ENCODE peak calls at places on chromosomes 3 and 15, in six cellular contexts. I is K562, S is cardiac muscle cell, R is spleen, N is A549, F is prostate gland. O is an unnamed sample. For H3K4me1, the result is how much of the 10 kb centered on the place peaks cover.

GRCh38 chr3:126431103-126431534 is 36.4 kb downstream of the CFAP100 start:
- DNase-seq in I (no peak), S (no peak), R (peak), N (no peak), F (no peak), O (no peak)

GRCh38 chr15:45457215-45457614 is 65.3 kb downstream of the SLC30A4 start:
- DNase-seq in I (no peak), S (no peak), R (no peak), N (no peak), F (no peak), O (no peak)

GRCh38 chr3:186318135-186318534 is 43.9 kb downstream of the DGKG start:
- DNase-seq in I (no peak), S (peak), R (no peak), N (no peak), F (no peak), O (no peak)

GRCh38 chr15:70036585-70037343 is 61.0 kb downstream of the TLE3 start:
- DNase-seq in I (no peak), S (no peak), R (peak), N (no peak), F (no peak), O (no peak)

GRCh38 chr3:187208159-187208558 is 10.9 kb downstream of the RTP1 start:
- DNase-seq in I (no peak), S (peak), R (no peak), N (no peak), F (peak), O (no peak)

GRCh38 chr3:117752984-117753717 is 1043.6 kb downstream of the TUSC7 start:
- DNase-seq in I (no peak), S (no peak), R (no peak), N (no peak), F (no peak), O (no peak)

GRCh38 chr3:66744521-66744920 is 243.7 kb upstream of the LRIG1 start:
- DNase-seq in I (no peak), S (no peak), R (no peak), N (no peak), F (no peak), O (no peak)

GRCh38 chr3:127457094-127457475 is 133.4 kb downstream of the TPRA1 start:
- DNase-seq in I (no peak), S (peak), R (peak), N (no peak), F (no peak), O (no peak)

GRCh38 chr3:192449036-192449435 is 278.3 kb downstream of the FGF12 start:
- DNase-seq in I (no peak), S (no peak), R (no peak), N (no peak), F (no peak), O (no peak)

GRCh38 chr3:131167867-131168266 is 141.2 kb downstream of the NEK11 start:
- DNase-seq in I (no peak), S (no peak), R (no peak), N (no peak), F (no peak), O (no peak)

GRCh38 chr3:46778101-46778500 is 60.4 kb upstream of the PRSS50 start:
- DNase-seq in I (no peak), S (no peak), R (no peak), N (no peak), F (no peak), O (no peak)

GRCh38 chr3:138148503-138148902 is 16.3 kb upstream of the A4GNT start:
- DNase-seq in I (no peak), S (no peak), R (no peak), N (no peak), F (no peak), O (no peak)

GRCh38 chr3:134059680-134060560 is 30.2 kb upstream of the SLCO2A1 start:
- DNase-seq in I (no peak), S (no peak), R (peak), N (no peak), F (no peak), O (no peak)

GRCh38 chr15:91908401-91908800 is 54.9 kb downstream of the SLCO3A1 start:
- DNase-seq in I (no peak), S (peak), R (no peak), N (no peak), F (no peak), O (no peak)

GRCh38 chr3:31184257-31185003 is 290.0 kb upstream of the GADL1 start:
- DNase-seq in I (no peak), S (no peak), R (no peak), N (no peak), F (no peak), O (no peak)

GRCh38 chr15:84659904-84660781 is 2.1 kb upstream of the NMB start:
- DNase-seq in I (no peak), S (no peak), R (no peak), N (no peak), F (no peak), O (no peak)

GRCh38 chr3:153443961-153444360 is 281.9 kb downstream of the RAP2B start:
- DNase-seq in I (no peak), S (peak), R (no peak), N (no peak), F (no peak), O (peak)

GRCh38 chr15:34011476-34011875 is 27.5 kb downstream of the AVEN start:
- DNase-seq in I (no peak), S (no peak), R (no peak), N (no peak), F (no peak), O (no peak)

GRCh38 chr3:46899151-46900006 is 21.9 kb downstream of the PTH1R start:
- DNase-seq in I (no peak), S (no peak), R (peak), N (no peak), F (no peak), O (no peak)

GRCh38 chr3:129984124-129984523 is 9.6 kb downstream of the TRH start:
- DNase-seq in I (no peak), S (peak), R (no peak), N (no peak), F (no peak), O (no peak)

GRCh38 chr15:64111679-64112050 is 15.9 kb downstream of the SNX1 start:
- DNase-seq in I (no peak), S (no peak), R (no peak), N (no peak), F (no peak), O (no peak)

GRCh38 chr3:107402214-107402613 is 25.0 kb downstream of the CCDC54 start:
- DNase-seq in I (no peak), S (no peak), R (no peak), N (no peak), F (no peak), O (no peak)
- H3K4me1 ChIP-seq in I (under half), S (under half), R (under half), N (under half), F (under half), O (under half)

GRCh38 chr3:12884104-12884742 is 42.9 kb upstream of the RPL32 start:
- DNase-seq in I (no peak), S (peak), R (no peak), N (no peak), F (peak), O (no peak)
- H3K27ac ChIP-seq in I (no peak), S (no peak), R (no peak), N (no peak), F (no peak), O (no peak)

GRCh38 chr3:159861369-159861987 is 127.2 kb upstream of the IL12A start:
- DNase-seq in I (no peak), S (no peak), R (no peak), N (no peak), F (no peak), O (no peak)
- H3K4me1 ChIP-seq in I (under half), S (under half), R (under half), N (under half), F (under half), O (under half)

GRCh38 chr3:119401069-119401468 is 62.3 kb downstream of the TMEM39A start:
- DNase-seq in I (no peak), S (no peak), R (no peak), N (no peak), F (no peak), O (no peak)
- H3K27ac ChIP-seq in I (no peak), S (no peak), R (no peak), N (no peak), F (no peak), O (no peak)

GRCh38 chr3:172281884-172282283 is 166.4 kb downstream of the GHSR start:
- DNase-seq in I (no peak), S (no peak), R (no peak), N (no peak), F (no peak), O (no peak)
- H3K4me1 ChIP-seq in I (under half), S (under half), R (under half), N (half or more), F (under half), O (under half)

GRCh38 chr3:195186041-195186709 is 84.8 kb downstream of the XXYLT1 start:
- DNase-seq in I (no peak), S (no peak), R (no peak), N (no peak), F (no peak), O (peak)
- H3K27ac ChIP-seq in I (peak), S (no peak), R (no peak), N (no peak), F (no peak), O (peak)

GRCh38 chr15:40242671-40243070 is 3.8 kb downstream of the PAK6 start:
- DNase-seq in I (no peak), S (no peak), R (no peak), N (no peak), F (no peak), O (no peak)
- H3K4me1 ChIP-seq in I (under half), S (under half), R (under half), N (under half), F (under half), O (under half)

GRCh38 chr3:13110678-13111116 is 37.5 kb upstream of the IQSEC1 start:
- DNase-seq in I (no peak), S (no peak), R (peak), N (no peak), F (peak), O (peak)

GRCh38 chr3:13113346-13114335 is 40.4 kb upstream of the IQSEC1 start:
- DNase-seq in I (no peak), S (no peak), R (peak), N (no peak), F (no peak), O (no peak)

GRCh38 chr3:13111173-13111873 is 38.1 kb upstream of the IQSEC1 start:
- DNase-seq in I (no peak), S (no peak), R (peak), N (no peak), F (peak), O (no peak)

GRCh38 chr3:13112521-13113345 is 39.5 kb upstream of the IQSEC1 start:
- DNase-seq in I (no peak), S (no peak), R (peak), N (no peak), F (no peak), O (no peak)

DNA sequence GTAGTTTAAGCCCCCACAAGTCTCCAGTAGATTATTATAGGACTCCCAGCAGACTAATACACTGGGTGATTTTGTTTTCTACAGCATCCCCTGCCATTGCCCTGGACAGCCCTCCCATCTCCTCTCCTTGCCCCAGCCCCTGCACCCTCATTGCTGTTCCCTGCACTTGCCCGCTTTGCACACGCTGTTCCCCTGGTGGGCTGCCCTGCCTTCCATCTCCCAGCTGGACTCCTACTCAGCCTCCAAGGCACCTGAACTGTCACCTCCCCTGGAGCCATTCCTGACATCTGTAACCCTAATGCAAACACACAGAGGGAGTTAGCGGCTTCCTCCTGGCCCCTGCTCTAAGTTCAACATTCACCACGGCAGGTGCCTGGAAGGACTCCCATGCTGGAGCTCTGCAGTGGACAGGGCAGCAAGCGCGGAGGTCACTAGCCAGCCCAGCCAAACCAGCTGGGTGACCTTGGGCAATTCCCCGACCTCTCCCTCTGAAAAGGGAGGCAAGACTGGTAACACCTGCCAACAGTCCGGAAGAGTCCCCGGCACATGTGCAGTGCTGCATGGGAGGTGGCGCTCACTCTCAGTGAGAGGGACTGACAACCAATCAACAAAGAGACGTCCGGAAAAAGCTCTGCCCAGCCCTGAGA is 38.8 kb upstream of the IQSEC1 start:
- DNase-seq in I (no peak), S (no peak), R (peak), N (no peak), F (no peak), O (no peak)
- H3K27ac ChIP-seq in I (no peak), S (no peak), R (peak), N (no peak), F (no peak), O (no peak)

GRCh38 chr3:32278714-32279113 is 40.2 kb downstream of the CMTM8 start:
- DNase-seq in I (no peak), S (peak), R (no peak), N (no peak), F (no peak), O (no peak)

GRCh38 chr3:32281570-32282106 is 43.2 kb downstream of the CMTM8 start:
- DNase-seq in I (no peak), S (no peak), R (no peak), N (no peak), F (no peak), O (no peak)

GRCh38 chr3:32282578-32282977 is 44.1 kb downstream of the CMTM8 start:
- DNase-seq in I (no peak), S (no peak), R (no peak), N (no peak), F (no peak), O (no peak)

GRCh38 chr3:32283304-32283703 is 44.8 kb downstream of the CMTM8 start:
- DNase-seq in I (no peak), S (peak), R (peak), N (no peak), F (no peak), O (no peak)

DNA sequence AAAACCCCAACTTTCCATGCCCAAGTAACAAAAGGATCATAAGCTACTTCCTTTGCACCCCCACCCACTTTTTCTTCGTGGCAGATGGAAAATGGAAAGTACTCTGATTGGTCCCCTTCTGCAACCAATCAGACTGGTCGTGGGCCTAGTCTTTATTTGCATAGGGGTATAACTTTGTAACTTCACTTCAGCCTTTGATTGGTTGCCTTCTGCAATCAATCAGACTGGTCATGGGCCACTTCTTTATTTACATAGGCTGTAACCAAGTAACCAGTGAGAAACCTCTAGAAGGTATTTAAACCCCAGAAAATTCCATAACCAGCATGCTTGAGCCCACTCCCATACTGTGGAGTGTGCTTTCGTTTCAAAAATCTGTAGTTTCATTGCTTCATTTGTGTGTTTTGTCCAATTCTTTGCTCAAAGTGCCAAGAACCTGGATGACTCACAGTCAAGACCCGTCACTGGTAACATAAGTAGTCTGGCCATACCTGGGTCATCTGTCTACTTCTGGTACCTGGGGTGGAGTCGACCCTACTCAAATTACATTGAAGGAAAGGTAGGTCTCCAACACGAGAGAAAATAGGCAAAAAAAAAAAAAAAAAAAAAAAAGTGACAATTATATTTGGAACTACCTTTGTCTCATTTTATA is 41.9 kb downstream of the CMTM8 start:
- DNase-seq in I (no peak), S (no peak), R (no peak), N (no peak), F (no peak), O (no peak)
- H3K4me1 ChIP-seq in I (under half), S (under half), R (under half), N (under half), F (under half), O (under half)

DNA sequence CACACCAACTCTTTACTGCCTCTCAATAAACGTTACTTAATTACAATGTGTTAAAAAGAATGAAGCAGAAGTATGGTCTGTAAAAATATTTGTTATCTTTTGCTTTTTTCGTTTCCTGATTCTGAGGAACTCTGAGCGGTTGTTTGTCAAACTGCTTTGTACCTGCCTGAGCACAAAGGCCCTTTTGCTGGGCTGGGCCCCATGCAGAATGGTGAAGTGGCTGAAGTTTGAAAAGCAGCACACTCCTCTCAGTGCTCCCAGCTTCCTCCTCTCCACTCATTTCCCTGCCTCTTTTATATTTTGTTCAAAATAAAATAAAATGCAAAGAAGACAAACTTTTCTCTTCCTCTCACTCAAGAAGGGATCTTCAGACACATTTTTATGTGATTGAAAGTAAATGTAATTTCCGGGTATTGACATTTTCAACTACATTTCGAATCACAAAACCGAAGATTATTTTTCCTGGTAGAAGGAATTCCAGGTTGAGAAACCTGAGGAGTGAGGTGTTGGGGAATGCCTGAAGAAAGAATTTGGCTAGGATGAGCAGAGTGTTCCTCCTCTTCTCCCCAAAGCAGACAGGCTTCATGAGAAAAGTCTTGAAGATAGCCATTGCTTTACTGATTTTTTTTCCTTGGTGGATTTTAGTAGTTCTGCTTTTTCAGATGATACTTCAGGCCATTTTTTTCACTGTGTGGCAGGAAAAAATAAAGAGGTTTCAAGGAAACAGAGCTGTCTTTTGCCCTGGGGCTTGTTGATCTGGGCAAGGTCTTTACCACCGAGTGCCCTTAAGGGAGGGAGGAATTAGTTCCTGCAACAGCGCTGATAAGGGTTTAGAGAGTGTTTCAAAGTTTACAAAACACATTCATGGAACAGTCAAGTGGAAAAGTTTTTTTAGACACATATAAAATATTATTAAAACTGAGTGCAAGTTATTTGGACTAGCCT is 229.8 kb downstream of the NFKBIZ start:
- DNase-seq in I (no peak), S (no peak), R (peak), N (no peak), F (no peak), O (peak)
- H3K27ac ChIP-seq in I (no peak), S (peak), R (peak), N (peak), F (no peak), O (peak)